ENCODE peak calls at places on chromosomes 16 and 17, in nine cellular contexts. One of them, this sample, is unnamed.
A peak's percentile ranks its signal among the peaks of the same experiment; 100 is the strongest.

GRCh38 chr17:2435181-2435741 is 34.4 kb upstream of the MNT start:
- DNase-seq in RWPE2: no peak
- DNase-seq in Karpas-422: no peak
- DNase-seq in NB4: no peak
- DNase-seq in pancreas: no peak
- DNase-seq in BE2C: no peak
- DNase-seq in fibroblast of mammary gland: peak; percentile 48
- DNase-seq in AG10803: peak; percentile 53
- DNase-seq in naive thymus-derived CD4-positive, alpha-beta T cell: no peak
- DNase-seq in this sample: no peak

GRCh38 chr17:8469964-8470363 is 34.3 kb downstream of the NDEL1 start:
- DNase-seq in RWPE2: no peak
- DNase-seq in Karpas-422: no peak
- DNase-seq in NB4: no peak
- DNase-seq in pancreas: no peak
- DNase-seq in BE2C: no peak
- DNase-seq in fibroblast of mammary gland: peak; percentile 29
- DNase-seq in AG10803: no peak
- DNase-seq in naive thymus-derived CD4-positive, alpha-beta T cell: no peak
- DNase-seq in this sample: no peak

GRCh38 chr17:68491864-68492263 is 20.4 kb upstream of the PRKAR1A start:
- DNase-seq in RWPE2: no peak
- DNase-seq in Karpas-422: no peak
- DNase-seq in NB4: no peak
- DNase-seq in pancreas: peak; percentile 71
- DNase-seq in BE2C: no peak
- DNase-seq in fibroblast of mammary gland: peak; percentile 68
- DNase-seq in AG10803: no peak
- DNase-seq in naive thymus-derived CD4-positive, alpha-beta T cell: no peak
- DNase-seq in this sample: no peak

GRCh38 chr16:54289242-54290051 is 2.9 kb upstream of the IRX3 start:
- DNase-seq in RWPE2: no peak
- DNase-seq in Karpas-422: no peak
- DNase-seq in NB4: no peak
- DNase-seq in pancreas: no peak
- DNase-seq in BE2C: no peak
- DNase-seq in fibroblast of mammary gland: no peak
- DNase-seq in AG10803: no peak
- DNase-seq in naive thymus-derived CD4-positive, alpha-beta T cell: no peak
- DNase-seq in this sample: no peak

GRCh38 chr17:71869833-71870545 is 250.8 kb upstream of the SOX9 start:
- DNase-seq in RWPE2: no peak
- DNase-seq in Karpas-422: no peak
- DNase-seq in NB4: no peak
- DNase-seq in pancreas: no peak
- DNase-seq in BE2C: no peak
- DNase-seq in fibroblast of mammary gland: no peak
- DNase-seq in AG10803: no peak
- DNase-seq in naive thymus-derived CD4-positive, alpha-beta T cell: no peak
- DNase-seq in this sample: no peak

GRCh38 chr17:44875761-44876160 is 23.5 kb downstream of the EFTUD2 start:
- DNase-seq in RWPE2: no peak
- DNase-seq in Karpas-422: no peak
- DNase-seq in NB4: no peak
- DNase-seq in pancreas: no peak
- DNase-seq in BE2C: no peak
- DNase-seq in fibroblast of mammary gland: no peak
- DNase-seq in AG10803: no peak
- DNase-seq in naive thymus-derived CD4-positive, alpha-beta T cell: no peak
- DNase-seq in this sample: no peak

GRCh38 chr16:87828071-87828971 is 41.0 kb downstream of the SLC7A5 start:
- DNase-seq in RWPE2: peak; percentile 83
- DNase-seq in Karpas-422: peak; percentile 86
- DNase-seq in NB4: no peak
- DNase-seq in pancreas: no peak
- DNase-seq in BE2C: no peak
- DNase-seq in fibroblast of mammary gland: no peak
- DNase-seq in AG10803: no peak
- DNase-seq in naive thymus-derived CD4-positive, alpha-beta T cell: no peak
- DNase-seq in this sample: no peak

GRCh38 chr17:933168-934083 is 46.1 kb downstream of the NXN start:
- DNase-seq in RWPE2: no peak
- DNase-seq in Karpas-422: no peak
- DNase-seq in NB4: peak; percentile 53
- DNase-seq in pancreas: peak; percentile 33
- DNase-seq in BE2C: no peak
- DNase-seq in fibroblast of mammary gland: peak; percentile 84
- DNase-seq in AG10803: peak; percentile 91
- DNase-seq in naive thymus-derived CD4-positive, alpha-beta T cell: no peak
- DNase-seq in this sample: no peak

GRCh38 chr17:1431631-1432104 is 24.4 kb downstream of the CRK start:
- DNase-seq in RWPE2: no peak
- DNase-seq in Karpas-422: peak; percentile 32
- DNase-seq in NB4: no peak
- DNase-seq in pancreas: no peak
- DNase-seq in BE2C: no peak
- DNase-seq in fibroblast of mammary gland: no peak
- DNase-seq in AG10803: no peak
- DNase-seq in naive thymus-derived CD4-positive, alpha-beta T cell: no peak
- DNase-seq in this sample: no peak

GRCh38 chr17:40596261-40596919 is 31.1 kb upstream of the CCR7 start:
- DNase-seq in RWPE2: no peak
- DNase-seq in Karpas-422: peak; percentile 68
- DNase-seq in NB4: peak; percentile 32
- DNase-seq in pancreas: no peak
- DNase-seq in BE2C: peak; percentile 87
- DNase-seq in fibroblast of mammary gland: peak; percentile 35
- DNase-seq in AG10803: no peak
- DNase-seq in naive thymus-derived CD4-positive, alpha-beta T cell: no peak
- DNase-seq in this sample: no peak

GRCh38 chr16:47613251-47613650 is 152.1 kb downstream of the PHKB start:
- DNase-seq in RWPE2: no peak
- DNase-seq in Karpas-422: no peak
- DNase-seq in NB4: no peak
- DNase-seq in pancreas: no peak
- DNase-seq in BE2C: no peak
- DNase-seq in fibroblast of mammary gland: peak; percentile 10
- DNase-seq in AG10803: peak; percentile 72
- DNase-seq in naive thymus-derived CD4-positive, alpha-beta T cell: no peak
- DNase-seq in this sample: no peak

GRCh38 chr17:62780951-62781350 is 27.2 kb downstream of the MARCHF10 start:
- DNase-seq in RWPE2: no peak
- DNase-seq in Karpas-422: no peak
- DNase-seq in NB4: no peak
- DNase-seq in pancreas: no peak
- DNase-seq in BE2C: no peak
- DNase-seq in fibroblast of mammary gland: no peak
- DNase-seq in AG10803: peak; percentile 60
- DNase-seq in naive thymus-derived CD4-positive, alpha-beta T cell: no peak
- DNase-seq in this sample: no peak

GRCh38 chr17:77420476-77420803 is 279.7 kb downstream of the SEC14L1 start:
- DNase-seq in RWPE2: no peak
- DNase-seq in Karpas-422: no peak
- DNase-seq in NB4: no peak
- DNase-seq in pancreas: no peak
- DNase-seq in BE2C: no peak
- DNase-seq in fibroblast of mammary gland: no peak
- DNase-seq in AG10803: no peak
- DNase-seq in naive thymus-derived CD4-positive, alpha-beta T cell: no peak
- DNase-seq in this sample: no peak

GRCh38 chr16:79672524-79672923 is 72.0 kb upstream of the MAF start:
- DNase-seq in RWPE2: no peak
- DNase-seq in Karpas-422: no peak
- DNase-seq in NB4: no peak
- DNase-seq in pancreas: no peak
- DNase-seq in BE2C: no peak
- DNase-seq in fibroblast of mammary gland: no peak
- DNase-seq in AG10803: no peak
- DNase-seq in naive thymus-derived CD4-positive, alpha-beta T cell: no peak
- DNase-seq in this sample: no peak

GRCh38 chr17:14997290-14997689 is 267.8 kb downstream of the PMP22 start:
- DNase-seq in RWPE2: no peak
- DNase-seq in Karpas-422: no peak
- DNase-seq in NB4: no peak
- DNase-seq in pancreas: no peak
- DNase-seq in BE2C: no peak
- DNase-seq in fibroblast of mammary gland: no peak
- DNase-seq in AG10803: no peak
- DNase-seq in naive thymus-derived CD4-positive, alpha-beta T cell: no peak
- DNase-seq in this sample: no peak

GRCh38 chr17:27396941-27397340 is 59.3 kb upstream of the KSR1 start:
- DNase-seq in RWPE2: no peak
- DNase-seq in Karpas-422: no peak
- DNase-seq in NB4: no peak
- DNase-seq in pancreas: no peak
- DNase-seq in BE2C: no peak
- DNase-seq in fibroblast of mammary gland: peak; percentile 33
- DNase-seq in AG10803: peak; percentile 87
- DNase-seq in naive thymus-derived CD4-positive, alpha-beta T cell: no peak
- DNase-seq in this sample: no peak

GRCh38 chr17:15261818-15262290 is 3.3 kb downstream of the PMP22 start:
- DNase-seq in RWPE2: no peak
- DNase-seq in Karpas-422: no peak
- DNase-seq in NB4: no peak
- DNase-seq in pancreas: no peak
- DNase-seq in BE2C: peak; percentile 12
- DNase-seq in fibroblast of mammary gland: no peak
- DNase-seq in AG10803: peak; percentile 44
- DNase-seq in naive thymus-derived CD4-positive, alpha-beta T cell: no peak
- DNase-seq in this sample: no peak

GRCh38 chr17:64334851-64335250 is 55.8 kb downstream of the PECAM1 start:
- DNase-seq in RWPE2: no peak
- DNase-seq in Karpas-422: no peak
- DNase-seq in NB4: no peak
- DNase-seq in pancreas: no peak
- DNase-seq in BE2C: no peak
- DNase-seq in fibroblast of mammary gland: no peak
- DNase-seq in AG10803: no peak
- DNase-seq in naive thymus-derived CD4-positive, alpha-beta T cell: no peak
- DNase-seq in this sample: no peak

GRCh38 chr17:48597492-48597774 is 3.9 kb upstream of the HOXB5 start:
- DNase-seq in RWPE2: no peak
- DNase-seq in Karpas-422: no peak
- DNase-seq in NB4: no peak
- DNase-seq in pancreas: no peak
- DNase-seq in BE2C: no peak
- DNase-seq in fibroblast of mammary gland: no peak
- DNase-seq in AG10803: no peak
- DNase-seq in naive thymus-derived CD4-positive, alpha-beta T cell: no peak
- DNase-seq in this sample: no peak
- H3K4me3 ChIP-seq in RWPE2: peak overlapping the region; percentile 38
- H3K4me3 ChIP-seq in Karpas-422: no peak overlapping the region
- H3K4me3 ChIP-seq in NB4: no peak overlapping the region
- H3K4me3 ChIP-seq in pancreas: peak overlapping the region; percentile 50
- H3K4me3 ChIP-seq in BE2C: no peak overlapping the region
- H3K4me3 ChIP-seq in fibroblast of mammary gland: peak overlapping the region; percentile 65
- H3K4me3 ChIP-seq in AG10803: peak overlapping the region; percentile 70
- H3K4me3 ChIP-seq in naive thymus-derived CD4-positive, alpha-beta T cell: peak overlapping the region; percentile 53
- H3K4me3 ChIP-seq in this sample: peak overlapping the region; percentile 60

GRCh38 chr17:7213895-7214299 is 5.7 kb downstream of the DLG4 start:
- DNase-seq in RWPE2: no peak
- DNase-seq in Karpas-422: peak; percentile 93
- DNase-seq in NB4: peak; percentile 78
- DNase-seq in pancreas: peak; percentile 84
- DNase-seq in BE2C: peak; percentile 88
- DNase-seq in fibroblast of mammary gland: peak; percentile 80
- DNase-seq in AG10803: peak; percentile 71
- DNase-seq in naive thymus-derived CD4-positive, alpha-beta T cell: no peak
- DNase-seq in this sample: peak; percentile 70
- H3K4me3 ChIP-seq in RWPE2: peak overlapping the region; percentile 28
- H3K4me3 ChIP-seq in Karpas-422: peak overlapping the region; percentile 61
- H3K4me3 ChIP-seq in NB4: no peak overlapping the region
- H3K4me3 ChIP-seq in pancreas: peak overlapping the region; percentile 48
- H3K4me3 ChIP-seq in BE2C: peak overlapping the region; percentile 50
- H3K4me3 ChIP-seq in fibroblast of mammary gland: peak overlapping the region; percentile 43
- H3K4me3 ChIP-seq in AG10803: peak overlapping the region; percentile 68
- H3K4me3 ChIP-seq in naive thymus-derived CD4-positive, alpha-beta T cell: peak overlapping the region; percentile 61
- H3K4me3 ChIP-seq in this sample: peak overlapping the region; percentile 45

GRCh38 chr17:75645501-75645888 is 12.3 kb downstream of the SMIM5 start:
- DNase-seq in RWPE2: peak; percentile 96
- DNase-seq in Karpas-422: no peak
- DNase-seq in NB4: no peak
- DNase-seq in pancreas: peak; percentile 64
- DNase-seq in BE2C: no peak
- DNase-seq in fibroblast of mammary gland: no peak
- DNase-seq in AG10803: no peak
- DNase-seq in naive thymus-derived CD4-positive, alpha-beta T cell: no peak
- DNase-seq in this sample: no peak

GRCh38 chr17:75646626-75646968 is 13.4 kb downstream of the SMIM5 start:
- DNase-seq in RWPE2: no peak
- DNase-seq in Karpas-422: no peak
- DNase-seq in NB4: no peak
- DNase-seq in pancreas: no peak
- DNase-seq in BE2C: no peak
- DNase-seq in fibroblast of mammary gland: no peak
- DNase-seq in AG10803: no peak
- DNase-seq in naive thymus-derived CD4-positive, alpha-beta T cell: no peak
- DNase-seq in this sample: no peak

GRCh38 chr17:75647921-75648320 is 14.7 kb downstream of the SMIM5 start:
- DNase-seq in RWPE2: no peak
- DNase-seq in Karpas-422: no peak
- DNase-seq in NB4: no peak
- DNase-seq in pancreas: no peak
- DNase-seq in BE2C: no peak
- DNase-seq in fibroblast of mammary gland: no peak
- DNase-seq in AG10803: no peak
- DNase-seq in naive thymus-derived CD4-positive, alpha-beta T cell: no peak
- DNase-seq in this sample: no peak

GRCh38 chr17:75645889-75646625 is 12.8 kb downstream of the SMIM5 start:
- DNase-seq in RWPE2: peak; percentile 84
- DNase-seq in Karpas-422: no peak
- DNase-seq in NB4: no peak
- DNase-seq in pancreas: peak; percentile 90
- DNase-seq in BE2C: no peak
- DNase-seq in fibroblast of mammary gland: no peak
- DNase-seq in AG10803: no peak
- DNase-seq in naive thymus-derived CD4-positive, alpha-beta T cell: no peak
- DNase-seq in this sample: no peak

DNA sequence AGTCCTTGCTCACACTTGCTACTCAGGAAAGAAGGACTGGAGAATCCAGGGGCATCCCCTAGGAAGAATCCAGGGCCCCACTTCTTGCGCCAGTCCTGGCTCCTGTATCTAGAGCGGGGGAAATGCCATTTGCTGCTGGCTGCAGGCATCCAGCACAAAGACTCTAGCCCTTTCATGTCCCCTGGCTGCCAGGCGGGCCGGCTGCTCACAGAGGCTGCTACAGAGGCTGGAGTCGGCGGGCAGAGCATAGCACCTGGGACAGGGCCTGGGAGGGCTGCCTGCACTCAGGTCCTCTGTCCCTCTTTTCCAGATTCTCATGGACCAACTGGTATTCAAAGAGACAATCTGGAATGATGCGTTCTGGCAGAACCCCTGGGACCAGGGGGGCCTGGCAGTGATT is 13.8 kb downstream of the SMIM5 start:
- DNase-seq in RWPE2: no peak
- DNase-seq in Karpas-422: no peak
- DNase-seq in NB4: no peak
- DNase-seq in pancreas: no peak
- DNase-seq in BE2C: no peak
- DNase-seq in fibroblast of mammary gland: no peak
- DNase-seq in AG10803: no peak
- DNase-seq in naive thymus-derived CD4-positive, alpha-beta T cell: no peak
- DNase-seq in this sample: no peak
- H3K4me3 ChIP-seq in RWPE2: no peak overlapping the region
- H3K4me3 ChIP-seq in Karpas-422: no peak overlapping the region
- H3K4me3 ChIP-seq in NB4: no peak overlapping the region
- H3K4me3 ChIP-seq in pancreas: peak overlapping the region; percentile 35
- H3K4me3 ChIP-seq in BE2C: no peak overlapping the region
- H3K4me3 ChIP-seq in fibroblast of mammary gland: no peak overlapping the region
- H3K4me3 ChIP-seq in AG10803: no peak overlapping the region
- H3K4me3 ChIP-seq in naive thymus-derived CD4-positive, alpha-beta T cell: no peak overlapping the region
- H3K4me3 ChIP-seq in this sample: no peak overlapping the region

GRCh38 chr16:72013389-72013788 is 4.8 kb downstream of the DHODH start:
- DNase-seq in RWPE2: no peak
- DNase-seq in Karpas-422: no peak
- DNase-seq in NB4: peak; percentile 60
- DNase-seq in pancreas: no peak
- DNase-seq in BE2C: peak; percentile 61
- DNase-seq in fibroblast of mammary gland: peak; percentile 51
- DNase-seq in AG10803: peak; percentile 8
- DNase-seq in naive thymus-derived CD4-positive, alpha-beta T cell: no peak
- DNase-seq in this sample: no peak
- H3K4me3 ChIP-seq in RWPE2: no peak overlapping the region
- H3K4me3 ChIP-seq in Karpas-422: no peak overlapping the region
- H3K4me3 ChIP-seq in NB4: no peak overlapping the region
- H3K4me3 ChIP-seq in pancreas: no peak overlapping the region
- H3K4me3 ChIP-seq in BE2C: no peak overlapping the region
- H3K4me3 ChIP-seq in fibroblast of mammary gland: no peak overlapping the region
- H3K4me3 ChIP-seq in AG10803: no peak overlapping the region
- H3K4me3 ChIP-seq in naive thymus-derived CD4-positive, alpha-beta T cell: no peak overlapping the region
- H3K4me3 ChIP-seq in this sample: no peak overlapping the region